ENCODE peak calls at places on chromosomes 6 and 20, in seven cellular contexts. L is IMR-90, T is GM12865, K is ascending aorta, P is AG09309, M is fibroblast of the aortic adventitia, N is lower lobe of right lung. R is an unnamed sample.
A peak's percentile ranks its signal among the peaks of the same experiment; 100 is the strongest.

GRCh38 chr20:40101479-40102032 is 587.5 kb downstream of the MAFB start:
- DNase-seq in T (no peak), P (no peak), N (no peak), L (no peak), K (no peak), M (no peak), R (no peak)

GRCh38 chr6:13941902-13942301 is 17.1 kb downstream of the RNF182 start:
- DNase-seq in T (no peak), P (no peak), L (no peak), K (no peak), M (no peak), N (no peak), R (no peak)

GRCh38 chr6:135358907-135359459 is 138.6 kb downstream of the AHI1 start:
- DNase-seq in P (no peak), N (no peak), T (no peak), K (no peak), M (peak; percentile 52), L (peak; percentile 67), R (peak; percentile 59)

GRCh38 chr6:82396964-82397761 is 33.5 kb downstream of the TPBG start:
- DNase-seq in N (no peak), L (peak; percentile 98), P (peak; percentile 90), T (peak; percentile 57), M (peak; percentile 98), K (no peak), R (peak; percentile 92)

GRCh38 chr20:62161347-62161746 is 17.8 kb downstream of the SS18L1 start:
- DNase-seq in T (no peak), P (no peak), N (no peak), M (no peak), K (no peak), L (peak; percentile 65), R (no peak)

GRCh38 chr6:158970640-158971291 is 29.2 kb downstream of the RSPH3 start:
- DNase-seq in N (no peak), K (no peak), L (no peak), T (no peak), P (no peak), M (peak; percentile 40), R (no peak)

GRCh38 chr20:57928181-57928967 is 218.6 kb upstream of the PMEPA1 start:
- DNase-seq in M (no peak), N (no peak), K (no peak), T (no peak), P (peak; percentile 41), L (no peak), R (peak; percentile 68)

GRCh38 chr20:10721112-10721896 is 47.5 kb upstream of the JAG1 start:
- DNase-seq in L (peak; percentile 69), P (no peak), T (no peak), M (no peak), K (no peak), N (no peak), R (no peak)

GRCh38 chr6:35757461-35758123 is 18.8 kb upstream of the CLPSL2 start:
- DNase-seq in M (peak; percentile 38), N (no peak), L (peak; percentile 28), P (no peak), K (no peak), T (peak; percentile 57), R (peak; percentile 21)

GRCh38 chr20:8292793-8293192 is 160.7 kb downstream of the PLCB1 start:
- DNase-seq in P (no peak), M (no peak), N (no peak), K (no peak), L (no peak), T (no peak), R (no peak)

GRCh38 chr6:168299541-168300511 is 19.8 kb downstream of the DACT2 start:
- DNase-seq in P (no peak), T (no peak), L (no peak), N (no peak), M (no peak), K (peak; percentile 38), R (no peak)

GRCh38 chr6:37904590-37904989 is 85.1 kb downstream of the ZFAND3 start:
- DNase-seq in P (no peak), N (no peak), M (peak; percentile 13), K (no peak), T (no peak), L (no peak), R (no peak)

GRCh38 chr6:10855233-10855632 is 16.9 kb upstream of the MAK start:
- DNase-seq in K (no peak), N (no peak), T (no peak), P (no peak), M (no peak), L (no peak), R (no peak)

GRCh38 chr6:143746202-143747119 is 68.7 kb downstream of the PHACTR2 start:
- DNase-seq in N (no peak), M (peak; percentile 13), L (no peak), K (no peak), P (no peak), T (no peak), R (no peak)

GRCh38 chr6:83125425-83125824 is 58.0 kb downstream of the DOP1A start:
- DNase-seq in K (no peak), M (no peak), N (no peak), T (no peak), L (no peak), P (no peak), R (no peak)

GRCh38 chr20:54742193-54742592 is 266.8 kb downstream of the DOK5 start:
- DNase-seq in L (no peak), T (no peak), N (no peak), K (no peak), P (no peak), M (no peak), R (no peak)
- TF ChIP-seq CTCF in L (no peak), T (no peak), N (no peak), K (no peak), P (no peak), M (no peak), R (no peak)

GRCh38 chr6:139372326-139373153 is 1.9 kb downstream of the CITED2 start:
- DNase-seq in L (peak; percentile 18), P (no peak), N (no peak), M (peak; percentile 47), T (no peak), K (no peak), R (peak; percentile 74)
- TF ChIP-seq CTCF in L (no peak), P (no peak), N (no peak), M (no peak), T (no peak), K (no peak), R (no peak)

GRCh38 chr6:33413200-33413599 is 2.4 kb downstream of the PHF1 start:
- DNase-seq in L (no peak), K (no peak), T (no peak), M (no peak), P (no peak), N (no peak), R (no peak)

GRCh38 chr6:33416386-33417126 is 1.4 kb downstream of the CUTA start:
- DNase-seq in P (no peak), M (no peak), L (peak; percentile 55), T (peak; percentile 80), K (no peak), N (no peak), R (no peak)

GRCh38 chr6:33415831-33416230 is 2.1 kb downstream of the CUTA start:
- DNase-seq in K (no peak), N (no peak), M (no peak), P (no peak), L (no peak), T (no peak), R (no peak)

GRCh38 chr6:33413601-33414120 is 2.8 kb downstream of the PHF1 start:
- DNase-seq in M (no peak), T (no peak), K (no peak), L (no peak), P (no peak), N (no peak), R (no peak)

DNA sequence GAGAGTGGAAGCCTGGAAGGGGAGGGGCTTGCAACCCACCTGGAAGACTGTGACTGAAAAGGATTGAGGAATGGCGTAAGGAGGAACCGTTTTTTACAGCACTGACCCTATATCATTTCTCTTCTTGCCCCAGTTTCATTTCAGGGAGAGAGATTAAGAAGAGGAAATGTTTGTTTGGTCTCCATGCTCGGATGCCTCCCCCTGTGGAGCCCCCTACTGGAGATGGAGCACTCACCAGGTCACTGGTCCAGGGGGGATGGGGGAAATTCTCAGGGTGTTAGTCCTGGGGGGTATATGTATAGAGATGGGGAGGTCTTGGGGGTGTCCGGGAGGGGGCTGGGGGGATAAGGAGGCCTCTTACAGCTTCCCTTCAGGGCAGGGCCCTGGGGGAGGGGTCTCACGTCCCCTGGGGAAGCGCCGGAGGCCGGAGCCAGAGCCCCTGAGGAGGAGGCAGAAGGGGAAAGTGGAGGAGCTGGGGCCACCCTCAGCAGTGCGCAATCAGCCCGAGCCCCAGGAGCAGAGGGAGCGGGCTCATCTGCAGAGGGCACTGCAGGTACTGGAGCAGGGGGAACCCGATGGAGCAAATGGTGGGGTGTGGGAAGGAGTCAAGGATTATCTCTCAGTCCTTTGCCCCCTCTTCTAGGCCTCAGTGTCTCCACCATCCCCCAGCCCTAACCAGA is 3.2 kb downstream of the CUTA start:
- DNase-seq in P (no peak), K (no peak), M (no peak), N (no peak), L (no peak), T (no peak), R (no peak)
- TF ChIP-seq CTCF in P (peak; percentile 49), K (no peak), M (peak; percentile 53), N (no peak), L (peak; percentile 51), T (peak; percentile 46), R (peak; percentile 64)

DNA sequence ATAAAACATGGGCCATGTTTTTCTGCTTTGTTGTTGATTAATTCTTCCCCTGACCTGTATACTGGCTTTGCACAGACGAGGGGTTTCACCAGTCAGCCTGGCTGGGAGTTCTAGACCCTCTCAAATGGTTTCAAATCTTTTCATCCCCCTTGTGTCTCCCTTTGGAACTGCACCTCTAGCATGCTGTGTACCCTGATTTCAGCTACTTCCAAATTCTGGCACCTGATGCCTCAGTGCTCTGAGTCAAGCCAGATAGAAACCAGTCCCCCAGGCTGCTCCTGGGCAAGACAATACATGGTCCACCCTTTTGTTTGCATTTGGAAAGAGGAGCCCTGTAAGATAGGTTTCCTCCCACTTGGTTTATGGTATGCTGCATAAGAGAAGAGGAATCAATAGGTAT is 290.2 kb downstream of the BTBD3 start:
- DNase-seq in M (peak; percentile 63), N (no peak), P (no peak), K (no peak), T (no peak), L (peak; percentile 41), R (no peak)
- TF ChIP-seq CTCF in M (peak; percentile 84), N (peak; percentile 58), P (peak; percentile 66), K (no peak), T (peak; percentile 18), L (peak; percentile 61), R (peak; percentile 69)

GRCh38 chr6:32692019-32692418 is 25.6 kb upstream of the HLA-DQB1 start:
- DNase-seq in K (no peak), P (no peak), N (peak; percentile 50), T (peak; percentile 80), L (no peak), M (no peak), R (no peak)
- TF ChIP-seq CTCF in K (no peak), P (peak; percentile 14), N (peak; percentile 52), T (peak; percentile 69), L (no peak), M (no peak), R (peak; percentile 28)

GRCh38 chr6:137799950-137800568 is 67.0 kb upstream of the TNFAIP3 start:
- DNase-seq in L (peak; percentile 67), N (no peak), P (no peak), K (no peak), M (peak; percentile 56), T (peak; percentile 88), R (peak; percentile 47)
- TF ChIP-seq CTCF in L (peak; percentile 59), N (peak; percentile 57), P (peak; percentile 64), K (peak; percentile 40), M (peak; percentile 47), T (peak; percentile 70), R (peak; percentile 77)

GRCh38 chr6:107729098-107729497 is 95.0 kb downstream of the SCML4 start:
- DNase-seq in M (no peak), N (no peak), T (no peak), P (no peak), L (no peak), K (no peak), R (no peak)
- TF ChIP-seq CTCF in M (peak; percentile 21), N (no peak), T (no peak), P (peak; percentile 26), L (no peak), K (no peak), R (peak; percentile 44)

R was measured in HFFc6.